ENCODE peak calls at places on chromosomes 1 and 21, in six cellular contexts. X, W, L, T, I and B are unnamed samples.

GRCh38 chr1:233295775-233296322 is 324 bp upstream of the PCNX2 start:
- DNase-seq in X (no peak), W (no peak), L (no peak), T (peak), I (no peak), B (no peak)

GRCh38 chr1:87134061-87134460 is 194.6 kb upstream of the LMO4 start:
- DNase-seq in X (no peak), W (no peak), L (no peak), T (no peak), I (no peak), B (no peak)

GRCh38 chr1:81800741-81801031 is at the start of gene ADGRL2:
- DNase-seq in X (no peak), W (no peak), L (no peak), T (no peak), I (no peak), B (no peak)

GRCh38 chr1:226626577-226626956 is 78.0 kb downstream of the STUM start:
- DNase-seq in X (peak), W (peak), L (peak), T (peak), I (peak), B (peak)

GRCh38 chr21:36471254-36471723 is 8.6 kb downstream of the CLDN14 start:
- DNase-seq in X (no peak), W (no peak), L (no peak), T (no peak), I (peak), B (no peak)

GRCh38 chr1:63813829-63814277 is 40.0 kb downstream of the ROR1 start:
- DNase-seq in X (no peak), W (no peak), L (no peak), T (peak), I (peak), B (no peak)

GRCh38 chr21:41957991-41958766 is 4.4 kb upstream of the C2CD2 start:
- DNase-seq in X (no peak), W (no peak), L (no peak), T (peak), I (peak), B (no peak)

GRCh38 chr1:32464191-32464715 is 619 bp upstream of the ZBTB8B start:
- DNase-seq in X (no peak), W (no peak), L (no peak), T (no peak), I (no peak), B (no peak)

GRCh38 chr1:66831529-66832239 is 30.6 kb upstream of the INSL5 start:
- DNase-seq in X (no peak), W (no peak), L (no peak), T (peak), I (no peak), B (no peak)

GRCh38 chr1:215584389-215584788 is 17.3 kb downstream of the KCTD3 start:
- DNase-seq in X (no peak), W (no peak), L (no peak), T (no peak), I (no peak), B (no peak)

GRCh38 chr1:52139817-52140540 is 1.9 kb upstream of the ZFYVE9 start:
- DNase-seq in X (peak), W (no peak), L (peak), T (peak), I (peak), B (peak)

GRCh38 chr1:245326396-245326795 is 171.6 kb downstream of the KIF26B start:
- DNase-seq in X (no peak), W (no peak), L (no peak), T (no peak), I (no peak), B (no peak)

GRCh38 chr1:2080884-2081283 is 30.7 kb downstream of the PRKCZ start:
- DNase-seq in X (no peak), W (no peak), L (no peak), T (no peak), I (no peak), B (no peak)

GRCh38 chr1:196302981-196303380 is 305.3 kb downstream of the KCNT2 start:
- DNase-seq in X (no peak), W (no peak), L (no peak), T (no peak), I (no peak), B (no peak)

GRCh38 chr1:157966034-157966671 is 27.3 kb upstream of the KIRREL1 start:
- DNase-seq in X (no peak), W (no peak), L (no peak), T (peak), I (no peak), B (no peak)

GRCh38 chr1:235831148-235831547 is 35.6 kb downstream of the LYST start:
- DNase-seq in X (no peak), W (no peak), L (peak), T (peak), I (peak), B (peak)

GRCh38 chr1:6358757-6359567 is 34.6 kb downstream of the ACOT7 start:
- DNase-seq in X (no peak), W (peak), L (peak), T (peak), I (no peak), B (no peak)

GRCh38 chr1:6355621-6356020 is 37.9 kb downstream of the ACOT7 start:
- DNase-seq in X (no peak), W (no peak), L (no peak), T (no peak), I (no peak), B (no peak)

GRCh38 chr1:6358144-6358624 is 35.4 kb downstream of the ACOT7 start:
- DNase-seq in X (no peak), W (no peak), L (no peak), T (no peak), I (no peak), B (no peak)

GRCh38 chr1:6359568-6360496 is 33.7 kb downstream of the ACOT7 start:
- DNase-seq in X (peak), W (peak), L (peak), T (peak), I (no peak), B (no peak)

GRCh38 chr1:6357243-6357929 is 36.2 kb downstream of the ACOT7 start:
- DNase-seq in X (no peak), W (no peak), L (no peak), T (no peak), I (peak), B (no peak)
- TF ChIP-seq CTCF in X (no peak), W (no peak), L (peak), T (no peak), I (peak), B (peak)

DNA sequence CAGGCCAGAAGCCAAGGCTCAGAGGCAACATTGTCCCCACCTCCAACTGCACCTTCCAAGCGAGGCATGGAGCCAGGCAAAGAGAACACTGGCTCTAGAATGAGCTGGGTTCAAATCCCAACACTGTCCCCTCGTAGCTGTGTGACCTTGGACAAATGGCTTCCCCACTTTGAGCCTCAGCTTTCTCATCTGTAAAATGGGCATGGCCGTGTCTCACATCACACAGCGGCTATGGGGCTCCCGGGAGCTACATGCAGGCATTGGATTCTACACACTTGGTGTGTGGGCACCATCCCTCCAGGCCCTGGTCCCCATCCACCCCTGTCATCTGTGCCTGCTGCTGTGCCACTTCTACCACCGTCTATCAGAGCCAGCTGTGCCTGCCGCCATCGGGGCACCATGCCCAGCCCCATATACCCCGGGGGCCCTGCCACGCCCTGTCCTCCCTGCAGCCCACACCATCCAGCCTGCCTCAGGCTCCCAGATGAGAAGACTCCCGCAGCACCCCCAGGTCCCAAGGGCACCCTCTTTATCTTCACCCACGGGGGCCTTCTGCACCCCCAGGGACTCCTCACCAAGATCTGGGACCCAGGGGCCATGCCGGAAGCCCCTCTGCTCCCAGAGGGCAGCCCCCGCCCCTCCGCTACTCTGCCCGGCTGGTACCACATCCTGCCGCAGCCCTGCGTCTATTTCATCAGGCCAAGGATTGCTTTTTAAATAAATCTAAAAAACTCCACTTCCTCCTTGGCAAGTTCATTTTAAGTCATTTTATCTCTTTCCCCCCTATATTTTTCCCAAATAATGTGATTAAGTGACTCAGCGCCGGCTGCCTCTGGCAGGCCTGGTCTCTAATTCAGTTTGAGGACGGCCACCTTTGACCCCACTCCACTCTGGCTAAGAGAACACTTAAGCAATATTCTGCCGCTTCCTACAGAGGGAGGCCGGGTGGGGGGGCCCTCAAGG is 107.8 kb upstream of the TARDBP start:
- DNase-seq in X (peak), W (peak), L (peak), T (no peak), I (no peak), B (no peak)
- TF ChIP-seq CTCF in X (no peak), W (no peak), L (no peak), T (no peak), I (no peak), B (no peak)

GRCh38 chr1:197319631-197320030 is 51.6 kb downstream of the CRB1 start:
- DNase-seq in X (no peak), W (no peak), L (no peak), T (no peak), I (no peak), B (no peak)
- TF ChIP-seq CTCF in X (no peak), W (no peak), L (no peak), T (no peak), I (no peak), B (no peak)

GRCh38 chr1:8625981-8626898 is 191.2 kb downstream of the RERE start:
- DNase-seq in X (no peak), W (no peak), L (peak), T (peak), I (peak), B (no peak)
- TF ChIP-seq CTCF in X (no peak), W (no peak), L (no peak), T (no peak), I (no peak), B (no peak)

GRCh38 chr1:201377611-201378092 is at the start of gene TNNT2:
- DNase-seq in X (no peak), W (no peak), L (no peak), T (no peak), I (no peak), B (no peak)

GRCh38 chr1:201376107-201376463 is 1.4 kb downstream of the TNNT2 start:
- DNase-seq in X (no peak), W (no peak), L (no peak), T (no peak), I (no peak), B (no peak)

GRCh38 chr1:201376464-201377374 is 761 bp downstream of the TNNT2 start:
- DNase-seq in X (no peak), W (no peak), L (peak), T (peak), I (peak), B (no peak)

GRCh38 chr1:201374376-201374775 is 3.1 kb downstream of the TNNT2 start:
- DNase-seq in X (no peak), W (no peak), L (no peak), T (no peak), I (no peak), B (no peak)

GRCh38 chr1:201375169-201375568 is 2.3 kb downstream of the TNNT2 start:
- DNase-seq in X (no peak), W (no peak), L (peak), T (no peak), I (peak), B (no peak)
- TF ChIP-seq CTCF in X (no peak), W (no peak), L (peak), T (peak), I (peak), B (no peak)

GRCh38 chr1:7301346-7301993 is 469.6 kb upstream of the VAMP3 start:
- DNase-seq in X (no peak), W (no peak), L (no peak), T (no peak), I (no peak), B (no peak)
- TF ChIP-seq CTCF in X (no peak), W (no peak), L (no peak), T (no peak), I (no peak), B (no peak)

GRCh38 chr1:44030606-44031050 is 634 bp downstream of the SLC6A9 start:
- DNase-seq in X (peak), W (no peak), L (peak), T (peak), I (no peak), B (no peak)
- TF ChIP-seq CTCF in X (no peak), W (no peak), L (no peak), T (peak), I (peak), B (no peak)

GRCh38 chr1:19828546-19828945 is 13.5 kb upstream of the RNF186 start:
- DNase-seq in X (no peak), W (no peak), L (no peak), T (no peak), I (peak), B (no peak)

GRCh38 chr1:19824541-19824940 is 9.5 kb upstream of the RNF186 start:
- DNase-seq in X (no peak), W (no peak), L (no peak), T (peak), I (no peak), B (no peak)

GRCh38 chr1:19819701-19820100 is 4.6 kb upstream of the RNF186 start:
- DNase-seq in X (no peak), W (no peak), L (no peak), T (no peak), I (no peak), B (no peak)

GRCh38 chr1:19825298-19825697 is 10.2 kb upstream of the RNF186 start:
- DNase-seq in X (no peak), W (no peak), L (no peak), T (no peak), I (no peak), B (no peak)
- TF ChIP-seq CTCF in X (no peak), W (no peak), L (peak), T (no peak), I (no peak), B (no peak)